ENCODE peak calls at places on chromosomes 3 and 15, in six cellular contexts. D is stimulated activated effector memory CD8-positive, alpha-beta T cell treated with anti-CD3 and anti-CD28 coated beads, Interleukin-12 subunit alpha, Interleukin-12 subunit beta, amount 100 ng/mL, for 72 hours; R is HFFc6; P is stimulated activated CD4-positive, alpha-beta T cell treated with anti-CD3 and anti-CD28 coated beads, Interleukin-15, amount 100 ng/mL, for 24 hours; V is RCC 7860; T is T-helper 17 cell. O is an unnamed sample.

GRCh38 chr3:129576514-129577345 is 29.7 kb downstream of the PLXND1 start:
- DNase-seq in P (peak), D (peak), V (no peak), R (no peak), T (peak), O (peak)

GRCh38 chr3:27714101-27714526 is 8.0 kb downstream of the EOMES start:
- DNase-seq in P (no peak), D (no peak), T (no peak), V (no peak), R (no peak), O (no peak)

GRCh38 chr3:5047764-5048163 is 68.5 kb downstream of the BHLHE40 start:
- DNase-seq in R (no peak), V (no peak), T (no peak), P (no peak), D (no peak), O (no peak)

GRCh38 chr15:51907136-51907862 is 64.3 kb downstream of the LEO1 start:
- DNase-seq in D (no peak), R (peak), P (no peak), T (no peak), V (peak), O (no peak)

GRCh38 chr3:115623414-115623868 is at the start of gene GAP43:
- DNase-seq in V (peak), T (no peak), P (no peak), R (peak), D (no peak), O (no peak)

GRCh38 chr15:37095197-37095992 is 5.0 kb downstream of the MEIS2 start:
- DNase-seq in T (no peak), R (no peak), V (no peak), D (no peak), P (no peak), O (no peak)

GRCh38 chr3:123634149-123635051 is 49.5 kb upstream of the HACD2 start:
- DNase-seq in V (no peak), R (no peak), P (no peak), D (no peak), T (no peak), O (no peak)

GRCh38 chr15:96560246-96560895 is 229.9 kb downstream of the NR2F2 start:
- DNase-seq in D (no peak), P (no peak), R (no peak), T (no peak), V (no peak), O (no peak)

GRCh38 chr3:18234717-18235335 is 190.3 kb downstream of the SATB1 start:
- DNase-seq in P (no peak), V (no peak), T (no peak), R (no peak), D (no peak), O (no peak)

GRCh38 chr15:43085921-43086320 is 19.9 kb downstream of the UBR1 start:
- DNase-seq in D (no peak), R (no peak), T (no peak), V (no peak), P (no peak), O (no peak)

GRCh38 chr3:37163262-37164020 is 10.9 kb downstream of the LRRFIP2 start:
- DNase-seq in V (peak), D (peak), P (peak), T (no peak), R (peak), O (no peak)

GRCh38 chr15:74413350-74414080 is 20.2 kb downstream of the SEMA7A start:
- DNase-seq in D (no peak), R (no peak), V (no peak), P (no peak), T (no peak), O (no peak)

GRCh38 chr3:42660898-42661297 is 7.4 kb downstream of the ZBTB47 start:
- DNase-seq in R (no peak), T (no peak), P (no peak), V (no peak), D (no peak), O (no peak)

GRCh38 chr3:110419571-110419970 is 652.0 kb upstream of the NECTIN3 start:
- DNase-seq in V (no peak), D (no peak), R (peak), P (no peak), T (no peak), O (no peak)

GRCh38 chr3:101848754-101849713 is at the start of gene NFKBIZ:
- DNase-seq in T (peak), P (peak), R (peak), V (peak), D (peak), O (peak)

GRCh38 chr3:114863848-114864247 is 283.2 kb downstream of the ZBTB20 start:
- DNase-seq in D (no peak), R (no peak), V (no peak), P (no peak), T (no peak), O (no peak)

GRCh38 chr3:151580592-151580991 is 119.7 kb upstream of the IGSF10 start:
- DNase-seq in T (no peak), R (peak), V (peak), D (no peak), P (no peak), O (no peak)

GRCh38 chr3:139657936-139658335 is 19.8 kb downstream of the NMNAT3 start:
- DNase-seq in T (no peak), D (no peak), V (no peak), P (no peak), R (no peak), O (no peak)

GRCh38 chr3:134072881-134073582 is 43.3 kb upstream of the SLCO2A1 start:
- DNase-seq in D (no peak), R (no peak), V (no peak), T (no peak), P (no peak), O (no peak)

GRCh38 chr3:189937302-189938255 is 183.1 kb downstream of the P3H2 start:
- DNase-seq in T (no peak), V (peak), P (no peak), R (peak), D (no peak), O (no peak)

GRCh38 chr3:127156651-127157050 is 36.3 kb upstream of the PRR23E start:
- DNase-seq in R (no peak), P (no peak), T (no peak), V (no peak), D (no peak), O (no peak)

GRCh38 chr15:100249096-100249815 is 92.5 kb downstream of the ADAMTS17 start:
- DNase-seq in R (no peak), V (no peak), D (no peak), P (no peak), T (no peak), O (no peak)

GRCh38 chr3:44114142-44114541 is 127.5 kb upstream of the TOPAZ1 start:
- DNase-seq in V (no peak), P (peak), R (no peak), T (no peak), D (peak), O (peak)

GRCh38 chr15:26771168-26771916 is 1.5 kb downstream of the GABRB3 start:
- DNase-seq in D (no peak), P (no peak), V (no peak), T (no peak), R (no peak), O (no peak)

GRCh38 chr15:99343836-99344551 is 92.7 kb downstream of the LRRC28 start:
- DNase-seq in P (peak), R (no peak), D (no peak), T (no peak), V (no peak), O (no peak)

GRCh38 chr3:109851854-109852253 is 514.5 kb upstream of the DPPA4 start:
- DNase-seq in V (no peak), R (no peak), D (no peak), T (no peak), P (no peak), O (no peak)

GRCh38 chr3:13579089-13579488 is 30.2 kb downstream of the FBLN2 start:
- DNase-seq in P (no peak), R (peak), V (peak), T (no peak), D (no peak), O (no peak)

GRCh38 chr3:184531580-184532290 is 29.9 kb upstream of the EPHB3 start:
- DNase-seq in P (no peak), R (peak), V (no peak), T (no peak), D (no peak), O (no peak)

GRCh38 chr3:135678386-135678785 is 287.1 kb upstream of the PPP2R3A start:
- DNase-seq in D (no peak), V (no peak), T (no peak), P (no peak), R (no peak), O (no peak)

GRCh38 chr3:10492351-10493201 is 12.8 kb downstream of the ATP2B2 start:
- DNase-seq in R (no peak), D (no peak), P (no peak), T (no peak), V (no peak), O (no peak)

GRCh38 chr3:126213376-126214044 is 33.1 kb upstream of the ALDH1L1 start:
- DNase-seq in D (no peak), R (no peak), T (no peak), P (no peak), V (no peak), O (no peak)

GRCh38 chr3:99499235-99499798 is 139.1 kb upstream of the COL8A1 start:
- DNase-seq in V (peak), P (peak), R (peak), T (no peak), D (no peak), O (no peak)

GRCh38 chr3:51948016-51948580 is 5.9 kb downstream of the PARP3 start:
- DNase-seq in D (no peak), R (no peak), P (no peak), T (no peak), V (no peak), O (no peak)

GRCh38 chr3:152243301-152243711 is 25.4 kb upstream of the MBNL1 start:
- DNase-seq in R (no peak), D (no peak), V (no peak), P (no peak), T (no peak), O (no peak)

GRCh38 chr3:114043205-114043604 is 13.1 kb downstream of the CCDC191 start:
- DNase-seq in D (no peak), P (no peak), R (no peak), T (no peak), V (no peak), O (peak)

GRCh38 chr3:184808021-184808420 is 3.9 kb upstream of the VPS8 start:
- DNase-seq in D (no peak), T (no peak), P (no peak), V (no peak), R (no peak), O (no peak)

GRCh38 chr3:15681668-15682067 is 80.1 kb downstream of the BTD start:
- DNase-seq in P (no peak), V (no peak), R (no peak), D (no peak), T (no peak), O (no peak)

GRCh38 chr3:90044417-90044816 is 937.0 kb downstream of the EPHA3 start:
- DNase-seq in V (no peak), D (no peak), P (no peak), T (no peak), R (no peak), O (no peak)

O was measured in memory B cell.